ENCODE peak calls at places on chromosomes 12 and 14, in nine cellular contexts. One of them, this sample, is unnamed.

GRCh38 chr14:99123208-99123870 is 148.7 kb downstream of the BCL11B start:
- DNase-seq in GM12891: no peak
- DNase-seq in LoVo: no peak
- DNase-seq in NCI-H1417 treated with DMSO at 0.1 percent for 48 hours: no peak
- DNase-seq in fibroblast of pulmonary artery: no peak
- DNase-seq in GM10248: no peak
- DNase-seq in stimulated activated CD8-positive, alpha-beta memory T cell treated with anti-CD3 and anti-CD28 coated beads, Interleukin-2, amount 100 ng/mL, for 1 hour: no peak
- DNase-seq in GM13977: no peak
- DNase-seq in ovary: no peak
- DNase-seq in this sample: no peak

GRCh38 chr14:104288272-104288671 is 149.9 kb downstream of the KIF26A start:
- DNase-seq in GM12891: no peak
- DNase-seq in LoVo: no peak
- DNase-seq in NCI-H1417 treated with DMSO at 0.1 percent for 48 hours: no peak
- DNase-seq in fibroblast of pulmonary artery: no peak
- DNase-seq in GM10248: no peak
- DNase-seq in stimulated activated CD8-positive, alpha-beta memory T cell treated with anti-CD3 and anti-CD28 coated beads, Interleukin-2, amount 100 ng/mL, for 1 hour: no peak
- DNase-seq in GM13977: no peak
- DNase-seq in ovary: peak
- DNase-seq in this sample: no peak

GRCh38 chr12:111245701-111246476 is 123.0 kb downstream of the PHETA1 start:
- DNase-seq in GM12891: no peak
- DNase-seq in LoVo: no peak
- DNase-seq in NCI-H1417 treated with DMSO at 0.1 percent for 48 hours: no peak
- DNase-seq in fibroblast of pulmonary artery: no peak
- DNase-seq in GM10248: no peak
- DNase-seq in stimulated activated CD8-positive, alpha-beta memory T cell treated with anti-CD3 and anti-CD28 coated beads, Interleukin-2, amount 100 ng/mL, for 1 hour: no peak
- DNase-seq in GM13977: no peak
- DNase-seq in ovary: no peak
- DNase-seq in this sample: no peak

GRCh38 chr12:53006810-53007742 is 820 bp downstream of the EIF4B start:
- DNase-seq in GM12891: peak
- DNase-seq in LoVo: peak
- DNase-seq in NCI-H1417 treated with DMSO at 0.1 percent for 48 hours: no peak
- DNase-seq in fibroblast of pulmonary artery: peak
- DNase-seq in GM10248: peak
- DNase-seq in stimulated activated CD8-positive, alpha-beta memory T cell treated with anti-CD3 and anti-CD28 coated beads, Interleukin-2, amount 100 ng/mL, for 1 hour: peak
- DNase-seq in GM13977: peak
- DNase-seq in ovary: peak
- DNase-seq in this sample: peak

GRCh38 chr12:3999904-4000303 is 126.7 kb upstream of the PARP11 start:
- DNase-seq in GM12891: no peak
- DNase-seq in LoVo: no peak
- DNase-seq in NCI-H1417 treated with DMSO at 0.1 percent for 48 hours: no peak
- DNase-seq in fibroblast of pulmonary artery: no peak
- DNase-seq in GM10248: no peak
- DNase-seq in stimulated activated CD8-positive, alpha-beta memory T cell treated with anti-CD3 and anti-CD28 coated beads, Interleukin-2, amount 100 ng/mL, for 1 hour: no peak
- DNase-seq in GM13977: no peak
- DNase-seq in ovary: no peak
- DNase-seq in this sample: no peak

GRCh38 chr12:28145211-28145610 is 45.0 kb upstream of the CCDC91 start:
- DNase-seq in GM12891: no peak
- DNase-seq in LoVo: no peak
- DNase-seq in NCI-H1417 treated with DMSO at 0.1 percent for 48 hours: no peak
- DNase-seq in fibroblast of pulmonary artery: peak
- DNase-seq in GM10248: no peak
- DNase-seq in stimulated activated CD8-positive, alpha-beta memory T cell treated with anti-CD3 and anti-CD28 coated beads, Interleukin-2, amount 100 ng/mL, for 1 hour: no peak
- DNase-seq in GM13977: no peak
- DNase-seq in ovary: no peak
- DNase-seq in this sample: no peak

GRCh38 chr12:132179431-132180362 is 35.4 kb downstream of the NOC4L start:
- DNase-seq in GM12891: no peak
- DNase-seq in LoVo: no peak
- DNase-seq in NCI-H1417 treated with DMSO at 0.1 percent for 48 hours: no peak
- DNase-seq in fibroblast of pulmonary artery: no peak
- DNase-seq in GM10248: no peak
- DNase-seq in stimulated activated CD8-positive, alpha-beta memory T cell treated with anti-CD3 and anti-CD28 coated beads, Interleukin-2, amount 100 ng/mL, for 1 hour: no peak
- DNase-seq in GM13977: no peak
- DNase-seq in ovary: no peak
- DNase-seq in this sample: no peak

GRCh38 chr12:113179023-113179422 is 6.3 kb downstream of the DDX54 start:
- DNase-seq in GM12891: no peak
- DNase-seq in LoVo: no peak
- DNase-seq in NCI-H1417 treated with DMSO at 0.1 percent for 48 hours: no peak
- DNase-seq in fibroblast of pulmonary artery: no peak
- DNase-seq in GM10248: no peak
- DNase-seq in stimulated activated CD8-positive, alpha-beta memory T cell treated with anti-CD3 and anti-CD28 coated beads, Interleukin-2, amount 100 ng/mL, for 1 hour: no peak
- DNase-seq in GM13977: no peak
- DNase-seq in ovary: no peak
- DNase-seq in this sample: no peak

GRCh38 chr12:13534645-13535398 is 338.3 kb downstream of the EMP1 start:
- DNase-seq in GM12891: no peak
- DNase-seq in LoVo: peak
- DNase-seq in NCI-H1417 treated with DMSO at 0.1 percent for 48 hours: no peak
- DNase-seq in fibroblast of pulmonary artery: peak
- DNase-seq in GM10248: peak
- DNase-seq in stimulated activated CD8-positive, alpha-beta memory T cell treated with anti-CD3 and anti-CD28 coated beads, Interleukin-2, amount 100 ng/mL, for 1 hour: no peak
- DNase-seq in GM13977: peak
- DNase-seq in ovary: peak
- DNase-seq in this sample: no peak

GRCh38 chr14:28661171-28661772 is 105.3 kb upstream of the FOXG1 start:
- DNase-seq in GM12891: no peak
- DNase-seq in LoVo: no peak
- DNase-seq in NCI-H1417 treated with DMSO at 0.1 percent for 48 hours: no peak
- DNase-seq in fibroblast of pulmonary artery: peak
- DNase-seq in GM10248: no peak
- DNase-seq in stimulated activated CD8-positive, alpha-beta memory T cell treated with anti-CD3 and anti-CD28 coated beads, Interleukin-2, amount 100 ng/mL, for 1 hour: no peak
- DNase-seq in GM13977: no peak
- DNase-seq in ovary: no peak
- DNase-seq in this sample: no peak

This sample was measured in GM18507.